ENCODE peak calls at places on chromosome 13, in five cellular contexts. One of them, this sample, is unnamed.

GRCh38 chr13:79307866-79308298 is 98.2 kb downstream of the RBM26 start:
- DNase-seq in K562: no peak
- DNase-seq in breast epithelium: no peak
- DNase-seq in adrenal gland: peak
- DNase-seq in sigmoid colon: no peak
- DNase-seq in this sample: no peak

GRCh38 chr13:106405731-106406130 is 129.7 kb downstream of the EFNB2 start:
- DNase-seq in K562: no peak
- DNase-seq in breast epithelium: no peak
- DNase-seq in adrenal gland: no peak
- DNase-seq in sigmoid colon: no peak
- DNase-seq in this sample: no peak

GRCh38 chr13:23949736-23950135 is 52.4 kb upstream of the C1QTNF9B start:
- DNase-seq in K562: no peak
- DNase-seq in breast epithelium: no peak
- DNase-seq in adrenal gland: no peak
- DNase-seq in sigmoid colon: no peak
- DNase-seq in this sample: no peak

GRCh38 chr13:93326427-93326826 is 99.8 kb downstream of the GPC6 start:
- DNase-seq in K562: no peak
- DNase-seq in breast epithelium: no peak
- DNase-seq in adrenal gland: no peak
- DNase-seq in sigmoid colon: no peak
- DNase-seq in this sample: no peak

GRCh38 chr13:79225487-79226232 is 180.4 kb downstream of the RBM26 start:
- DNase-seq in K562: no peak
- DNase-seq in breast epithelium: no peak
- DNase-seq in adrenal gland: no peak
- DNase-seq in sigmoid colon: no peak
- DNase-seq in this sample: no peak

GRCh38 chr13:91174886-91175501 is 172.5 kb upstream of the MIR17HG start:
- DNase-seq in K562: no peak
- DNase-seq in breast epithelium: no peak
- DNase-seq in adrenal gland: no peak
- DNase-seq in sigmoid colon: no peak
- DNase-seq in this sample: no peak

GRCh38 chr13:50236898-50237318 is 221.7 kb downstream of the KCNRG start:
- DNase-seq in K562: no peak
- DNase-seq in breast epithelium: no peak
- DNase-seq in adrenal gland: no peak
- DNase-seq in sigmoid colon: no peak
- DNase-seq in this sample: no peak

GRCh38 chr13:48741377-48741776 is 87.6 kb downstream of the CYSLTR2 start:
- DNase-seq in K562: no peak
- DNase-seq in breast epithelium: no peak
- DNase-seq in adrenal gland: no peak
- DNase-seq in sigmoid colon: no peak
- DNase-seq in this sample: no peak

DNA sequence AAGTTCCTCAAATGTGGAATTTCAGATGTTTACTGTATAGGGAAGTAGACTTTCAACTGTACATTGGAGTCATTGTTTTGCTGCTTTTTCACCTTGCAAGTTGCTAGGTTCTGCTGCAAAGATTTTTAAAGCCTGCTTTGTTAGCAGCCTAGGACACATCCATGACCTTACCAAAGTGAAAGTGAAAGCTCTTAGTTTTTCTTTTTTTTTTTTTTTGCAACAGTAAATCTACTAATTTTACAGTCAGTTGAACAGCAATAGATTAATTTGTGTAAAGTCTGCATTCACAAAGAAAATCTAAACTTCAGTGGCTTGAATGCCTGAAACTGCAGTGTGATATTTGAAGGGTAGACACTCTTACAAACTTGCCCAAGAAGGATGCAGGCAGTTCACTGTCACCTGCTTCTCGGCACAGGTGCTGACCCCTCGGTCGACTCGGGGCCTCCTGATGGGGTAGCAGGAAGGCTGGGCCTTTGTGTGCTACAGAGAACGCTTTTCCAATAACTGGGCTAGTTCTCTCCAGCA is 5.0 kb upstream of the MTIF3 start:
- DNase-seq in K562: no peak
- DNase-seq in breast epithelium: no peak
- DNase-seq in adrenal gland: no peak
- DNase-seq in sigmoid colon: no peak
- DNase-seq in this sample: no peak
- TF ChIP-seq POLR2A in K562: no peak
- TF ChIP-seq POLR2A in breast epithelium: no peak
- TF ChIP-seq POLR2A in adrenal gland: no peak
- TF ChIP-seq POLR2A in sigmoid colon: no peak
- TF ChIP-seq POLR2A in this sample: no peak

DNA sequence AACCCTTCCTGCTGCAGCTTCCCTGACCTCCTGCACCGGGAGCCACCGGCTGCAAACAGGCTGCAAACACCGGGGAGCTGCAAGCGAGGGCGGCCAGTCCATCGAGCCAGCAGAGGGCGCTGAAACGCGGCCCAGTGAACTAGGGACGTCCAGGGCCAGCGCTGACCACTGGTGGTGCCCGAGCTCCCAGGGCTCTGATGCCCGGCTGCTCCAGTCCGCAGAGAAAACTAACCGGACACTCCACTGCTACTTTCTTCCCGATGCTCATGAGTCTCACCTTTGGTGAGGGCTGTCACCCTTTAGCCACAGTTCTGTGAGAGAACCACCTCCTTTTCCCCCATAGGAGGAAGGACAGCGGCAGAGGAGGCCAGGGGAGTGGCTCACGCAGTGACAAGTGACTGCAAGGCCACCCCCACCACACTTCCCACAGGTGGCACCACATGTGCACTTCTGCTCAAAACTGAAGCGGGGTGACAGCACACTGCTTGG is 82.8 kb upstream of the MTIF3 start:
- DNase-seq in K562: peak
- DNase-seq in breast epithelium: peak
- DNase-seq in adrenal gland: peak
- DNase-seq in sigmoid colon: peak
- DNase-seq in this sample: peak
- H3K4me3 ChIP-seq in K562: no peak
- H3K4me3 ChIP-seq in breast epithelium: peak
- H3K4me3 ChIP-seq in adrenal gland: no peak
- H3K4me3 ChIP-seq in sigmoid colon: no peak
- H3K4me3 ChIP-seq in this sample: no peak

GRCh38 chr13:33351324-33351723 is 65.8 kb upstream of the STARD13 start:
- DNase-seq in K562: no peak
- DNase-seq in breast epithelium: no peak
- DNase-seq in adrenal gland: peak
- DNase-seq in sigmoid colon: no peak
- DNase-seq in this sample: no peak

GRCh38 chr13:33348366-33348765 is 62.8 kb upstream of the STARD13 start:
- DNase-seq in K562: no peak
- DNase-seq in breast epithelium: no peak
- DNase-seq in adrenal gland: peak
- DNase-seq in sigmoid colon: no peak
- DNase-seq in this sample: no peak

GRCh38 chr13:33352023-33352422 is 66.5 kb upstream of the STARD13 start:
- DNase-seq in K562: no peak
- DNase-seq in breast epithelium: no peak
- DNase-seq in adrenal gland: no peak
- DNase-seq in sigmoid colon: no peak
- DNase-seq in this sample: no peak

GRCh38 chr13:33349314-33349995 is 63.9 kb upstream of the STARD13 start:
- DNase-seq in K562: no peak
- DNase-seq in breast epithelium: no peak
- DNase-seq in adrenal gland: peak
- DNase-seq in sigmoid colon: peak
- DNase-seq in this sample: no peak

GRCh38 chr13:33349996-33350826 is 64.7 kb upstream of the STARD13 start:
- DNase-seq in K562: no peak
- DNase-seq in breast epithelium: peak
- DNase-seq in adrenal gland: peak
- DNase-seq in sigmoid colon: peak
- DNase-seq in this sample: no peak
- TF ChIP-seq POLR2A in K562: no peak
- TF ChIP-seq POLR2A in breast epithelium: peak
- TF ChIP-seq POLR2A in adrenal gland: peak
- TF ChIP-seq POLR2A in sigmoid colon: peak
- TF ChIP-seq POLR2A in this sample: no peak

DNA sequence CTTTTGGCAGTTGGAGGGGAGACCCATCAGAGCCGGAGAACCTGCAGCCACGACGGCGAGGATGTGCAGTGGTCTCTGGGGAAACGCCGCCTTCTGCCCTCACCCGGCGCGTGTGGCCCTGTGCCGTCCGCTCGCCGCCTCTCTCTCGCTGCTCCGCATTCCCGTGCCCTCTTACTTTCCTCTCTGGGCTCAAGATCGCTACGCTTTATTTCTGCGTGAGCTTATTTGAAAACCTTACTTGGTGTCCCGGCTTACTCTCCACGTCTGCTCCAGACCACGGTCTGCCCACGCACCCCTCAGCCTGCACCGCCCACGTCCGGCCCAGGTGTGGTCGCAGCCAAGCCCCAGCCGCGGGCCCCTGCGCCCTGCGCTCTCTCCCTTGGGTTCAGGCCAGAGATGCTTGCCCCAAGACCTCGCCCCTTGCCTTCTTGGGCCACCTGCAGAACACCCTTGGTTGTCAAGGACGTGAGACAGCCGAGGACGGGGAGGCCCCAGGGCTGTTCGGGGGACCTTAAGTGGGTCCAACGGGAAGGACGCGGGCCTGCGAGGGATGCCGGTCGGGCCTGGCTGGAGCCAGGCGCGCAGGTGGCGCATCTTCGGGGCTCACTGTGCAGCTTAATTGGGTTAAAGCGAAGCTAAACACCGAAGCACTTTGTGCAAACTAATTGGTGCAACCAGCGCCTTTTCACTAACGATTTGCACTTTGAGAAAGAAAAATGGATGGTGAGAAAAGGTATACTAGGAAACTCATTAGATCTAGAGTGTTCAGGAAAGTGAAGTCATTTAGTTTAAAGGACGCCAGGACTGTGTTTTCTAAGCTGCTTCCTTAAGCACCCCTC is 2.1 kb upstream of the MAB21L1 start:
- DNase-seq in K562: no peak
- DNase-seq in breast epithelium: no peak
- DNase-seq in adrenal gland: no peak
- DNase-seq in sigmoid colon: peak
- DNase-seq in this sample: no peak
- H3K4me3 ChIP-seq in K562: no peak
- H3K4me3 ChIP-seq in breast epithelium: peak
- H3K4me3 ChIP-seq in adrenal gland: no peak
- H3K4me3 ChIP-seq in sigmoid colon: no peak
- H3K4me3 ChIP-seq in this sample: no peak

DNA sequence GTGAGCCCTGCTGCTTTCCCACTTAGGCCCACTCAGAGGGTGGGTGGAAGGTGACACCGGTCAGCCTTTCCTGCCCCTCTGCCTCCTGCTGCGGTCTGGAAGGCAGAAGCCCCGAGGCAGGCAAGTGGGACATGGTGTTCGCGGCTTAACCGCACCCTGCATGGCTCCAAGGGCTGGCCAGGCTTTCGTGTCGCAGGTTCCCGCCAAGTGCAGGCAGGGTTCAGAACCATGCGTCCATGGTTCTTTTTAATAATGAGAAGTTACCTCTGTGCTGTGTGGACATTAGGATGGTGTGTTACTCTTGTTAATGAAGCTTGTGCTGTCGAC is 969 bp downstream of the DGKH start:
- DNase-seq in K562: no peak
- DNase-seq in breast epithelium: no peak
- DNase-seq in adrenal gland: no peak
- DNase-seq in sigmoid colon: no peak
- DNase-seq in this sample: no peak
- TF ChIP-seq POLR2A in K562: no peak
- TF ChIP-seq POLR2A in breast epithelium: no peak
- TF ChIP-seq POLR2A in adrenal gland: no peak
- TF ChIP-seq POLR2A in sigmoid colon: peak
- TF ChIP-seq POLR2A in this sample: no peak

DNA sequence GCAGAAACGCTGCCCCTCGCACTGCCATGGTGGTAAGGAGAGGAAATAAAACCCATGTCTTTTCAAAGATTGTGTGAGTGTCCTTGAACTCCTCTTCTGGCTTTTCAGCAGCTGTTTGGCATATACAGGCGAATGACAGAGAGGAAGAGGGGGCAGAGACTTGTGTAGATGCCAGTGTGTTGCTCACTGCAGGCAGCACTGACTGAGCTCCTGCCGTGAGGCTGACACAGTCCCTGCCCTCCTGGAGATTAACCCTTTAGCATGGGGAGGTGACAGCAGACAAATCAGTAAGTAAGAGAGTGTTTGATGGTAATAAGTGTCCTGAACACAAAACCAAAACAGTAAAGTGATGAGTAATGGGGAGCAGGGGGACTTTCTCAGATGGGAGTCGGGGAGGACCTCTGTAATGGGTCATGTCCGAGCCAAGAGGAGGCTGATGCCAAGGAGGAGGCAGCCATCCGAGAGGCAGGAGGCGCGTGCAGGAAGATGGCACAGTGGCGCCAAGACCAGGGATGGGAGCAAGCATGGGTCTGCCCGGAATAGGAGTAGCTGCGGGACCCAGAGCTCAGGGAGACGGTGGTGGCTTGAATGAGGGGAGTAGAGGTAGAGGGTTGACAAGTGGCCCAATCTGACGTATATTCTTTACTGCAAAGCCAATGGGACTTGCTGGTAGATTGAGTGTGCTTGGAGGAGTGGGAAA is 182.2 kb downstream of the FOXO1 start:
- DNase-seq in K562: no peak
- DNase-seq in breast epithelium: no peak
- DNase-seq in adrenal gland: peak
- DNase-seq in sigmoid colon: no peak
- DNase-seq in this sample: no peak
- H3K4me3 ChIP-seq in K562: no peak
- H3K4me3 ChIP-seq in breast epithelium: no peak
- H3K4me3 ChIP-seq in adrenal gland: no peak
- H3K4me3 ChIP-seq in sigmoid colon: no peak
- H3K4me3 ChIP-seq in this sample: no peak

GRCh38 chr13:41019027-41019487 is at the start of gene ELF1:
- DNase-seq in K562: peak
- DNase-seq in breast epithelium: no peak
- DNase-seq in adrenal gland: peak
- DNase-seq in sigmoid colon: no peak
- DNase-seq in this sample: peak
- TF ChIP-seq POLR2A in K562: peak
- TF ChIP-seq POLR2A in breast epithelium: peak
- TF ChIP-seq POLR2A in adrenal gland: no peak
- TF ChIP-seq POLR2A in sigmoid colon: no peak
- TF ChIP-seq POLR2A in this sample: peak

GRCh38 chr13:110574161-110574560 is 12.6 kb upstream of the RAB20 start:
- DNase-seq in K562: peak
- DNase-seq in breast epithelium: no peak
- DNase-seq in adrenal gland: no peak
- DNase-seq in sigmoid colon: no peak
- DNase-seq in this sample: peak

GRCh38 chr13:110572778-110573118 is 11.2 kb upstream of the RAB20 start:
- DNase-seq in K562: no peak
- DNase-seq in breast epithelium: no peak
- DNase-seq in adrenal gland: no peak
- DNase-seq in sigmoid colon: no peak
- DNase-seq in this sample: no peak

GRCh38 chr13:110576070-110576394 is 14.5 kb upstream of the RAB20 start:
- DNase-seq in K562: no peak
- DNase-seq in breast epithelium: no peak
- DNase-seq in adrenal gland: no peak
- DNase-seq in sigmoid colon: no peak
- DNase-seq in this sample: no peak

GRCh38 chr13:110576736-110577476 is 15.4 kb upstream of the RAB20 start:
- DNase-seq in K562: no peak
- DNase-seq in breast epithelium: no peak
- DNase-seq in adrenal gland: no peak
- DNase-seq in sigmoid colon: no peak
- DNase-seq in this sample: no peak

GRCh38 chr13:110575322-110576069 is 14.0 kb upstream of the RAB20 start:
- DNase-seq in K562: peak
- DNase-seq in breast epithelium: no peak
- DNase-seq in adrenal gland: peak
- DNase-seq in sigmoid colon: no peak
- DNase-seq in this sample: peak
- H3K4me3 ChIP-seq in K562: no peak
- H3K4me3 ChIP-seq in breast epithelium: no peak
- H3K4me3 ChIP-seq in adrenal gland: no peak
- H3K4me3 ChIP-seq in sigmoid colon: no peak
- H3K4me3 ChIP-seq in this sample: no peak

This sample was measured in NB4.